ENCODE peak calls at places on chromosome 3, in seven cellular contexts. N is NAMALWA; H is NCI-H526; I is suprapubic skin; F is iris pigment epithelial cell; G is stimulated activated CD4-positive, alpha-beta T cell treated with anti-CD3 and anti-CD28 coated beads, Interleukin-15, amount 100 ng/mL, for 24 hours; J is HEK293T. B is an unnamed sample.

GRCh38 chr3:169041677-169042171 is 621.8 kb downstream of the MECOM start:
- DNase-seq in J (peak), H (no peak), G (no peak), I (no peak), F (peak), N (peak), B (no peak)

GRCh38 chr3:23238578-23238977 is 35.5 kb downstream of the UBE2E2 start:
- DNase-seq in F (no peak), I (no peak), G (no peak), N (no peak), H (peak), J (no peak), B (no peak)

GRCh38 chr3:54827056-54827687 is 100.7 kb downstream of the LRTM1 start:
- DNase-seq in G (no peak), J (no peak), H (no peak), N (no peak), F (no peak), I (no peak), B (no peak)

GRCh38 chr3:101292027-101292426 is 28.3 kb downstream of the IMPG2 start:
- DNase-seq in I (no peak), H (no peak), G (no peak), J (no peak), F (peak), N (no peak), B (no peak)

GRCh38 chr3:44241706-44242105 is at the start of gene TOPAZ1:
- DNase-seq in J (no peak), N (no peak), F (no peak), I (no peak), G (no peak), H (no peak), B (no peak)

GRCh38 chr3:59608356-59608755 is 558.5 kb upstream of the CFAP20DC start:
- DNase-seq in G (no peak), I (no peak), F (no peak), N (no peak), J (no peak), H (no peak), B (no peak)

GRCh38 chr3:110126065-110126464 is 788.7 kb upstream of the DPPA4 start:
- DNase-seq in I (no peak), N (no peak), G (no peak), H (no peak), J (no peak), F (peak), B (no peak)

GRCh38 chr3:123870033-123870432 is 14.1 kb downstream of the MYLK start:
- DNase-seq in J (no peak), I (no peak), G (no peak), F (no peak), H (no peak), N (no peak), B (no peak)

GRCh38 chr3:87167634-87168456 is 59.3 kb upstream of the CHMP2B start:
- DNase-seq in H (peak), F (peak), G (peak), J (peak), I (no peak), N (peak), B (peak)

B was measured in naive B cell.